ENCODE peak calls at places on chromosome 12, in seven cellular contexts. X is tibial nerve; M is fibroblast of lung; V is CD8-positive, alpha-beta T cell; A is PC-3; Q is HCT116; W is lung. J is an unnamed sample. For H3K4me1, the result is how much of the 10 kb centered on the place peaks cover.

GRCh38 chr12:30440826-30441602 is 254.7 kb downstream of the IPO8 start:
- DNase-seq in W (no peak), V (no peak), Q (peak), A (peak), M (peak), X (no peak), J (no peak)

GRCh38 chr12:130656411-130656810 is 59.7 kb downstream of the RIMBP2 start:
- DNase-seq in A (no peak), Q (no peak), X (no peak), V (no peak), W (no peak), M (no peak), J (no peak)

GRCh38 chr12:57904848-57905811 is 36.2 kb upstream of the ATP23 start:
- DNase-seq in V (peak), M (peak), X (peak), A (peak), Q (peak), W (peak), J (peak)

GRCh38 chr12:54616933-54617535 is 17.7 kb downstream of the LACRT start:
- DNase-seq in W (no peak), X (no peak), M (no peak), A (no peak), V (no peak), Q (no peak), J (no peak)

GRCh38 chr12:66960704-66961690 is 282.1 kb upstream of the GRIP1 start:
- DNase-seq in Q (no peak), V (no peak), A (peak), X (no peak), M (no peak), W (no peak), J (no peak)

GRCh38 chr12:23648546-23648945 is 300.9 kb downstream of the SOX5 start:
- DNase-seq in X (no peak), A (no peak), V (no peak), Q (no peak), M (no peak), W (no peak), J (no peak)

GRCh38 chr12:64318605-64319004 is 72.0 kb downstream of the C12orf56 start:
- DNase-seq in Q (no peak), X (no peak), V (no peak), W (no peak), A (no peak), M (peak), J (no peak)

GRCh38 chr12:131413006-131413405 is 297.9 kb upstream of the SFSWAP start:
- DNase-seq in Q (no peak), X (no peak), M (no peak), W (no peak), V (no peak), A (no peak), J (no peak)

GRCh38 chr12:3342051-3342450 is 149.0 kb upstream of the PRMT8 start:
- DNase-seq in A (peak), Q (no peak), X (peak), V (no peak), M (peak), W (no peak), J (no peak)

GRCh38 chr12:112381421-112381897 is 772 bp downstream of the HECTD4 start:
- DNase-seq in X (no peak), V (peak), W (no peak), A (peak), Q (no peak), M (no peak), J (peak)

GRCh38 chr12:120413901-120414695 is 23.8 kb upstream of the COX6A1 start:
- DNase-seq in A (no peak), Q (no peak), W (no peak), V (no peak), M (no peak), X (no peak), J (no peak)

GRCh38 chr12:104750061-104750460 is 208.0 kb downstream of the SLC41A2 start:
- DNase-seq in A (no peak), X (peak), V (no peak), W (peak), M (peak), Q (no peak), J (no peak)

GRCh38 chr12:70774055-70774454 is 136.8 kb upstream of the PTPRB start:
- DNase-seq in W (no peak), V (no peak), M (peak), A (peak), X (no peak), Q (no peak), J (no peak)

GRCh38 chr12:81417056-81417455 is 339.2 kb downstream of the ACSS3 start:
- DNase-seq in M (no peak), Q (no peak), X (no peak), A (no peak), V (no peak), W (no peak), J (no peak)

GRCh38 chr12:120678572-120678971 is 8.4 kb upstream of the MLEC start:
- DNase-seq in X (no peak), M (no peak), W (no peak), Q (no peak), V (no peak), A (no peak), J (no peak)

GRCh38 chr12:124024263-124024678 is 51.3 kb downstream of the ZNF664 start:
- DNase-seq in V (no peak), W (no peak), M (no peak), Q (no peak), X (no peak), A (peak), J (no peak)

GRCh38 chr12:94879542-94879941 is 124.0 kb downstream of the NDUFA12 start:
- DNase-seq in X (no peak), W (no peak), V (no peak), M (peak), Q (no peak), A (peak), J (no peak)

GRCh38 chr12:85441740-85442139 is 161.7 kb downstream of the ALX1 start:
- DNase-seq in W (no peak), V (no peak), A (peak), X (no peak), M (peak), Q (peak), J (no peak)

GRCh38 chr12:100391856-100392255 is 35.0 kb downstream of the SLC17A8 start:
- DNase-seq in W (no peak), A (peak), V (no peak), M (peak), Q (no peak), X (peak), J (no peak)

GRCh38 chr12:123265851-123266678 is 5.6 kb downstream of the CDK2AP1 start:
- DNase-seq in M (no peak), Q (no peak), A (no peak), W (no peak), X (no peak), V (no peak), J (no peak)

GRCh38 chr12:53299454-53300180 is at the start of gene MYG1:
- DNase-seq in V (peak), W (peak), Q (peak), A (peak), X (peak), M (peak), J (peak)

GRCh38 chr12:67096533-67097318 is 172.4 kb upstream of the CAND1 start:
- DNase-seq in M (no peak), Q (no peak), A (peak), V (no peak), X (no peak), W (no peak), J (no peak)

GRCh38 chr12:2541805-2542204 is 253.0 kb upstream of the FKBP4 start:
- DNase-seq in V (no peak), A (no peak), X (no peak), W (no peak), Q (no peak), M (no peak), J (no peak)

GRCh38 chr12:107759410-107759809 is 1.5 kb downstream of the PRDM4 start:
- DNase-seq in Q (peak), X (no peak), V (no peak), W (no peak), A (peak), M (peak), J (no peak)

GRCh38 chr12:9707864-9708808 is 24.8 kb downstream of the CLECL1 start:
- DNase-seq in A (peak), V (peak), Q (peak), X (peak), W (peak), M (peak), J (peak)

GRCh38 chr12:80925237-80925636 is 12.5 kb downstream of the LIN7A start:
- DNase-seq in A (no peak), X (no peak), M (no peak), Q (no peak), W (no peak), V (no peak), J (no peak)

GRCh38 chr12:24838531-24838950 is 110.4 kb downstream of the BCAT1 start:
- DNase-seq in W (no peak), A (no peak), Q (no peak), M (peak), V (no peak), X (peak), J (no peak)

GRCh38 chr12:3604281-3604680 is 113.3 kb downstream of the PRMT8 start:
- DNase-seq in A (no peak), W (no peak), X (no peak), V (no peak), M (no peak), Q (no peak), J (no peak)

GRCh38 chr12:31005944-31006361 is 67.7 kb upstream of the DDX11 start:
- DNase-seq in M (peak), V (no peak), W (no peak), Q (peak), X (no peak), A (peak), J (no peak)

GRCh38 chr12:15209782-15210181 is 11.4 kb downstream of the RERG start:
- DNase-seq in Q (no peak), V (no peak), X (no peak), W (no peak), A (no peak), M (peak), J (no peak)

GRCh38 chr12:22626429-22626828 is 1.5 kb downstream of the ETNK1 start:
- DNase-seq in V (no peak), A (peak), X (no peak), Q (no peak), W (no peak), M (peak), J (no peak)

GRCh38 chr12:95440401-95440800 is 33.6 kb upstream of the METAP2 start:
- DNase-seq in W (no peak), V (no peak), M (peak), Q (no peak), X (no peak), A (no peak), J (no peak)

GRCh38 chr12:101995684-101996083 is 66.1 kb downstream of the WASHC3 start:
- DNase-seq in A (no peak), X (no peak), M (no peak), V (no peak), W (no peak), Q (no peak), J (no peak)

GRCh38 chr12:69112616-69113015 is 126.8 kb upstream of the CPSF6 start:
- DNase-seq in Q (no peak), X (no peak), A (no peak), M (no peak), V (no peak), W (no peak), J (no peak)

GRCh38 chr12:16612647-16613046 is 6.7 kb upstream of the LMO3 start:
- DNase-seq in W (no peak), M (peak), A (peak), V (no peak), X (no peak), Q (no peak), J (no peak)

GRCh38 chr12:66131067-66131688 is 628 bp upstream of the LLPH start:
- DNase-seq in W (no peak), M (no peak), V (no peak), X (no peak), A (no peak), Q (no peak), J (no peak)

DNA sequence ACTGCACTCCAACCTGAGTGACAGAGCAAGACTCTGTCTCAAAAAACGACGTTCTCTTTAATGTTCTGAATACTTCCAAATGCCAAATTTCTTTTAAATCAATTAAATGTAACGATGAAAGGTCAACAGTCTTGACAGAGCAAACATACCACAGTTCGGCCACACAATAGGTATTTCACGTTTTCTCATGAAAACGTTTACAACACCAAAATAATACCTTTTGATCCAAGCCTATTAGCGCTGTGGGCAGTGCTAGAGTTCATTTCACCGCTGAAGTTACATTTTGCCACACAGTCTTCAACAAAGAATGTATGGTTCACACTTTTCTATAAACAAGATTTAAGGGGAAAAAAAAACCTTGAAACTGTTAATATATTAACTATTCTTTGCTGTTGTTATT is 122.1 kb downstream of the MED13L start:
- DNase-seq in X (no peak), A (no peak), W (no peak), Q (no peak), V (no peak), M (no peak), J (no peak)
- H3K4me1 ChIP-seq in X (half or more), A (under half), W (under half), Q (under half), V (under half), M (under half), J (under half)

DNA sequence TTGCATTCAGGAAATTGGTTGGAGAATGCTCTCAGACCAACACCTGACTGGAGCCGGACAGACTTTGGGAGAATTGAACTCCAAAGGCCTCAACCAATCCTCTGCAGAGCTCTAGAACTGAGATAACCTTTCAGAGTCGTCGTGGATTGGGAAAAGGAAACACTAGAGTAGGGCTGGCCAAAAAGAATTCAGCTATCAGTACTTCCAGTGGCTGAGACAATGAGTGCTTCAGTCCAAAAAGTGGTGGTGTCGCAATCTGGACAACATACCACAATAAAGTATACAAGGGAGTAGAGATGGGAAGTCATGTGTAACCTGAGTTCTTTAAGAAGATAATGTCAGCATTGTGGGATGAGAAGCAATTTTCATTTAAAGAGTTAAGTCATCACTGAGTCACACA is 377.1 kb downstream of the SLC16A7 start:
- DNase-seq in V (no peak), Q (peak), X (no peak), W (no peak), M (peak), A (peak), J (no peak)
- H3K27ac ChIP-seq in V (no peak), Q (no peak), X (no peak), W (no peak), M (no peak), A (peak), J (no peak)

GRCh38 chr12:117421987-117422386 is 60.6 kb upstream of the NOS1 start:
- DNase-seq in X (no peak), A (no peak), W (no peak), V (no peak), M (no peak), Q (no peak), J (no peak)
- H3K4me1 ChIP-seq in X (under half), A (under half), W (under half), V (under half), M (under half), Q (under half), J (under half)

GRCh38 chr12:1117371-1117770 is 126.3 kb downstream of the ERC1 start:
- DNase-seq in A (peak), V (no peak), Q (no peak), X (no peak), W (no peak), M (peak), J (no peak)
- H3K27ac ChIP-seq in A (peak), V (no peak), Q (no peak), X (no peak), W (no peak), M (no peak), J (no peak)

GRCh38 chr12:108823804-108824203 is 33.6 kb downstream of the SSH1 start:
- DNase-seq in W (no peak), V (no peak), Q (no peak), X (no peak), A (no peak), M (no peak), J (no peak)

GRCh38 chr12:108821407-108822397 is 35.7 kb downstream of the SSH1 start:
- DNase-seq in W (no peak), X (no peak), Q (no peak), A (no peak), M (no peak), V (no peak), J (no peak)

GRCh38 chr12:108819920-108820699 is 37.3 kb downstream of the SSH1 start:
- DNase-seq in V (no peak), W (no peak), M (no peak), Q (no peak), A (no peak), X (no peak), J (no peak)

GRCh38 chr12:108820700-108821406 is 36.5 kb downstream of the SSH1 start:
- DNase-seq in X (no peak), W (no peak), M (no peak), A (no peak), V (no peak), Q (no peak), J (no peak)

GRCh38 chr12:108822458-108823205 is 34.8 kb downstream of the SSH1 start:
- DNase-seq in Q (no peak), M (no peak), V (no peak), W (no peak), A (no peak), X (no peak), J (no peak)
- H3K4me1 ChIP-seq in Q (under half), M (under half), V (under half), W (under half), A (under half), X (half or more), J (under half)

DNA sequence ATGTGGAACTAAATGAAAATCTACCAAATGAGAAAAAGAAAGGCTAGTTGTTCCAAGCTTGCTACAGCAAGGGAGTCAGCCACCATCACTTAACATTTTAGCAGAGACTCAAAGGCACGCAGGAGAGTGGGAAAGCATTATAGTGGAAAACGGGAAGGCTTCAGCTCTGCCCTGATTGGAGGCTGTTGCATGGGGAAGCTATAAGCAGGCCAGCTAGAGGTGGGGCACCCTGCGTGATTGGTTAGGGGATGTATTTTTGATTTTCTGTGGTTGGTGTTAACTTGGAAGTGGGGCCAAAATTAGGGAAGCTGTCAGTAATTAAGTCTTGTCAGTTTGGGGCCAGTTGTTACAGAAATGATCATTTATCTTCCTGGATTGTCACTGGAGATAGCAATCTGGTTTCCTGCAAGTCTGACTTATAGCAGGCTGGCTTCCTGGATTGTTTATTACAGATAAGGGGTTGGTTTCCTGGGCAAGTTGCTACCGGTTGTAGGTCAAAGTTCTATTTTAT is 93.9 kb downstream of the FAR2 start:
- DNase-seq in W (no peak), X (no peak), Q (no peak), A (no peak), V (no peak), M (no peak), J (no peak)
- H3K27ac ChIP-seq in W (peak), X (no peak), Q (no peak), A (peak), V (no peak), M (no peak), J (no peak)

DNA sequence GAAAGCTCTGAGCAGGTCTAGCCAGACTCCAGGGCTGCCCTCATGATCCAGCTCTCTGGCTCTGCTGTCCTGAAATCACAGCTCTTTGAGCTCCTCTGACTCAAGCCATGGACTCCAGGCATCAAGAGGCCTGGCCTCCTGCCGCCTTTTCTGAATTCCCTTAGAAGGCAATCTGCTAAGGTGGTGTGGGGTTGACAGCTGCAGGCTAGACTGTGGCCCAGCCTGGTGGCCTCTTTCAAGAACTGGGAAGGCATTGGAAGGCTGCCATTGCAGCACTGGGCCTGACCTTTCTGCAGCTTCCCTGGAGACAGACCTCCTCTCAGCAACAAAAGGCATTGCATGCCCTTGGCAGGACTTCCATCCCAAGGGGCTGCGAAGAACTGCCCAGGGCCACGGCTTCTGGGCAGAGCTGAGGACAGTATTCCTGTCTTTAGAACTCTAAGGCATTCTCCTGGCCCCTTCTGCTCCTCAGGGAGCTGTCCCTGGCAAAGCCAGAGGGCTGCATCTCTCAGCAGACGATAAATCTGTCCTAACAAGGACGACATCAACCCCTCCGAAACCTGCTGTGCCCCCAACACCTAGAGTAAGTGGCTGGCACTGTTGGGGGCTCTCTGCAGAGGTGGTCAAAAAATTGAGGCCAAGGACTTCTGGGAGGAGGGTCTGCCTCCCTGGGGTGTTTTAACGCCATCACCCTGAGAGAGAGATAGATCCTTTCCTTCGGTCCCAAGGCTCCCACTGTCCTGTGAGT is 115.6 kb downstream of the RBM19 start:
- DNase-seq in X (no peak), Q (no peak), M (peak), V (no peak), A (no peak), W (no peak), J (no peak)
- H3K4me1 ChIP-seq in X (under half), Q (under half), M (under half), V (under half), A (under half), W (under half), J (under half)

J was measured in effector memory CD4-positive, alpha-beta T cell.